ENCODE peak calls at places on chromosomes 11 and 22, in five cellular contexts. One of them, this sample, is unnamed.

GRCh38 chr11:84958295-84958694 is 668.8 kb downstream of the DLG2 start:
- DNase-seq in CD8-positive, alpha-beta T cell: no peak
- DNase-seq in endodermal cell: no peak
- DNase-seq in fibroblast of lung: no peak
- DNase-seq in astrocyte of the spinal cord: no peak
- DNase-seq in this sample: no peak

GRCh38 chr22:45777046-45777851 is 105.6 kb downstream of the ATXN10 start:
- DNase-seq in CD8-positive, alpha-beta T cell: no peak
- DNase-seq in fibroblast of lung: peak
- DNase-seq in astrocyte of the spinal cord: peak
- DNase-seq in endodermal cell: no peak
- DNase-seq in this sample: no peak

GRCh38 chr11:11391796-11392195 is 38.7 kb upstream of the CSNK2A3 start:
- DNase-seq in CD8-positive, alpha-beta T cell: no peak
- DNase-seq in endodermal cell: no peak
- DNase-seq in astrocyte of the spinal cord: peak
- DNase-seq in fibroblast of lung: peak
- DNase-seq in this sample: no peak

GRCh38 chr22:33699176-33699575 is 221.1 kb downstream of the LARGE1 start:
- DNase-seq in fibroblast of lung: no peak
- DNase-seq in endodermal cell: no peak
- DNase-seq in CD8-positive, alpha-beta T cell: no peak
- DNase-seq in astrocyte of the spinal cord: no peak
- DNase-seq in this sample: no peak

GRCh38 chr11:11519184-11519583 is 102.6 kb downstream of the GALNT18 start:
- DNase-seq in astrocyte of the spinal cord: no peak
- DNase-seq in fibroblast of lung: no peak
- DNase-seq in CD8-positive, alpha-beta T cell: no peak
- DNase-seq in endodermal cell: peak
- DNase-seq in this sample: no peak

GRCh38 chr11:7677071-7677470 is 3.8 kb upstream of the CYB5R2 start:
- DNase-seq in fibroblast of lung: no peak
- DNase-seq in CD8-positive, alpha-beta T cell: no peak
- DNase-seq in astrocyte of the spinal cord: peak
- DNase-seq in endodermal cell: no peak
- DNase-seq in this sample: no peak

GRCh38 chr11:126655807-126656128 is 300.3 kb downstream of the ST3GAL4 start:
- DNase-seq in CD8-positive, alpha-beta T cell: no peak
- DNase-seq in astrocyte of the spinal cord: peak
- DNase-seq in fibroblast of lung: peak
- DNase-seq in endodermal cell: no peak
- DNase-seq in this sample: no peak

GRCh38 chr11:33867566-33867965 is 24.3 kb downstream of the LMO2 start:
- DNase-seq in fibroblast of lung: no peak
- DNase-seq in endodermal cell: no peak
- DNase-seq in CD8-positive, alpha-beta T cell: no peak
- DNase-seq in astrocyte of the spinal cord: no peak
- DNase-seq in this sample: no peak

GRCh38 chr11:2737876-2738275 is 38.1 kb upstream of the KCNQ1OT1 start:
- DNase-seq in astrocyte of the spinal cord: no peak
- DNase-seq in fibroblast of lung: peak
- DNase-seq in CD8-positive, alpha-beta T cell: no peak
- DNase-seq in endodermal cell: no peak
- DNase-seq in this sample: no peak

GRCh38 chr11:67492801-67493547 is 10.1 kb downstream of the AIP start:
- DNase-seq in fibroblast of lung: no peak
- DNase-seq in CD8-positive, alpha-beta T cell: no peak
- DNase-seq in astrocyte of the spinal cord: no peak
- DNase-seq in endodermal cell: peak
- DNase-seq in this sample: no peak

GRCh38 chr22:40051322-40051721 is 56.6 kb downstream of the FAM83F start:
- DNase-seq in CD8-positive, alpha-beta T cell: no peak
- DNase-seq in astrocyte of the spinal cord: no peak
- DNase-seq in fibroblast of lung: no peak
- DNase-seq in endodermal cell: no peak
- DNase-seq in this sample: peak

GRCh38 chr11:14813506-14813905 is 78.5 kb downstream of the CYP2R1 start:
- DNase-seq in CD8-positive, alpha-beta T cell: no peak
- DNase-seq in fibroblast of lung: no peak
- DNase-seq in endodermal cell: no peak
- DNase-seq in astrocyte of the spinal cord: no peak
- DNase-seq in this sample: no peak

GRCh38 chr11:60657880-60658279 is 41.5 kb upstream of the MS4A8 start:
- DNase-seq in endodermal cell: no peak
- DNase-seq in fibroblast of lung: no peak
- DNase-seq in CD8-positive, alpha-beta T cell: no peak
- DNase-seq in astrocyte of the spinal cord: no peak
- DNase-seq in this sample: no peak

GRCh38 chr11:67307545-67308001 is 4.2 kb downstream of the SSH3 start:
- DNase-seq in fibroblast of lung: no peak
- DNase-seq in astrocyte of the spinal cord: no peak
- DNase-seq in endodermal cell: peak
- DNase-seq in CD8-positive, alpha-beta T cell: no peak
- DNase-seq in this sample: no peak

GRCh38 chr22:20221421-20222340 is 46.4 kb downstream of the RTN4R start:
- DNase-seq in CD8-positive, alpha-beta T cell: no peak
- DNase-seq in endodermal cell: no peak
- DNase-seq in astrocyte of the spinal cord: no peak
- DNase-seq in fibroblast of lung: no peak
- DNase-seq in this sample: no peak

GRCh38 chr11:113504071-113504470 is 28.9 kb upstream of the DRD2 start:
- DNase-seq in endodermal cell: no peak
- DNase-seq in astrocyte of the spinal cord: no peak
- DNase-seq in CD8-positive, alpha-beta T cell: no peak
- DNase-seq in fibroblast of lung: no peak
- DNase-seq in this sample: no peak

GRCh38 chr11:17770048-17770652 is 35.6 kb downstream of the KCNC1 start:
- DNase-seq in endodermal cell: peak
- DNase-seq in fibroblast of lung: no peak
- DNase-seq in astrocyte of the spinal cord: no peak
- DNase-seq in CD8-positive, alpha-beta T cell: no peak
- DNase-seq in this sample: peak

GRCh38 chr11:4178813-4179662 is 84.4 kb downstream of the RRM1 start:
- DNase-seq in astrocyte of the spinal cord: no peak
- DNase-seq in endodermal cell: peak
- DNase-seq in CD8-positive, alpha-beta T cell: no peak
- DNase-seq in fibroblast of lung: no peak
- DNase-seq in this sample: no peak

GRCh38 chr11:20162340-20162739 is 2.1 kb upstream of the DBX1 start:
- DNase-seq in astrocyte of the spinal cord: no peak
- DNase-seq in fibroblast of lung: no peak
- DNase-seq in endodermal cell: peak
- DNase-seq in CD8-positive, alpha-beta T cell: no peak
- DNase-seq in this sample: no peak

GRCh38 chr11:90134420-90135003 is at the start of gene NAALAD2:
- DNase-seq in astrocyte of the spinal cord: peak
- DNase-seq in CD8-positive, alpha-beta T cell: no peak
- DNase-seq in endodermal cell: peak
- DNase-seq in fibroblast of lung: peak
- DNase-seq in this sample: no peak

GRCh38 chr11:75342966-75343870 is 8.2 kb downstream of the ARRB1 start:
- DNase-seq in fibroblast of lung: no peak
- DNase-seq in endodermal cell: peak
- DNase-seq in CD8-positive, alpha-beta T cell: no peak
- DNase-seq in astrocyte of the spinal cord: no peak
- DNase-seq in this sample: no peak

GRCh38 chr22:45503816-45504702 is 1.4 kb downstream of the FBLN1 start:
- DNase-seq in endodermal cell: peak
- DNase-seq in CD8-positive, alpha-beta T cell: no peak
- DNase-seq in fibroblast of lung: peak
- DNase-seq in astrocyte of the spinal cord: peak
- DNase-seq in this sample: no peak

GRCh38 chr11:27934830-27935145 is 173.2 kb downstream of the KIF18A start:
- DNase-seq in CD8-positive, alpha-beta T cell: no peak
- DNase-seq in astrocyte of the spinal cord: peak
- DNase-seq in endodermal cell: no peak
- DNase-seq in fibroblast of lung: peak
- DNase-seq in this sample: no peak

GRCh38 chr22:20422271-20422958 is 15.2 kb downstream of the SCARF2 start:
- DNase-seq in CD8-positive, alpha-beta T cell: no peak
- DNase-seq in fibroblast of lung: peak
- DNase-seq in endodermal cell: no peak
- DNase-seq in astrocyte of the spinal cord: peak
- DNase-seq in this sample: peak

GRCh38 chr22:19806213-19807160 is 45.9 kb downstream of the TBX1 start:
- DNase-seq in CD8-positive, alpha-beta T cell: no peak
- DNase-seq in fibroblast of lung: peak
- DNase-seq in endodermal cell: peak
- DNase-seq in astrocyte of the spinal cord: no peak
- DNase-seq in this sample: no peak

GRCh38 chr11:120255519-120255866 is 15.6 kb downstream of the POU2F3 start:
- DNase-seq in CD8-positive, alpha-beta T cell: no peak
- DNase-seq in astrocyte of the spinal cord: no peak
- DNase-seq in fibroblast of lung: no peak
- DNase-seq in endodermal cell: peak
- DNase-seq in this sample: no peak

GRCh38 chr22:47854680-47855079 is 1092.2 kb downstream of the TBC1D22A start:
- DNase-seq in CD8-positive, alpha-beta T cell: no peak
- DNase-seq in fibroblast of lung: no peak
- DNase-seq in astrocyte of the spinal cord: no peak
- DNase-seq in endodermal cell: no peak
- DNase-seq in this sample: no peak

GRCh38 chr22:47858773-47859306 is 1096.4 kb downstream of the TBC1D22A start:
- DNase-seq in fibroblast of lung: no peak
- DNase-seq in CD8-positive, alpha-beta T cell: no peak
- DNase-seq in astrocyte of the spinal cord: no peak
- DNase-seq in endodermal cell: no peak
- DNase-seq in this sample: no peak

GRCh38 chr22:47850644-47851151 is 1088.2 kb downstream of the TBC1D22A start:
- DNase-seq in endodermal cell: no peak
- DNase-seq in fibroblast of lung: no peak
- DNase-seq in CD8-positive, alpha-beta T cell: no peak
- DNase-seq in astrocyte of the spinal cord: peak
- DNase-seq in this sample: no peak

GRCh38 chr22:47851586-47851985 is 1089.1 kb downstream of the TBC1D22A start:
- DNase-seq in endodermal cell: no peak
- DNase-seq in CD8-positive, alpha-beta T cell: no peak
- DNase-seq in astrocyte of the spinal cord: no peak
- DNase-seq in fibroblast of lung: no peak
- DNase-seq in this sample: no peak

GRCh38 chr22:47854226-47854625 is 1091.8 kb downstream of the TBC1D22A start:
- DNase-seq in fibroblast of lung: no peak
- DNase-seq in endodermal cell: no peak
- DNase-seq in astrocyte of the spinal cord: no peak
- DNase-seq in CD8-positive, alpha-beta T cell: no peak
- DNase-seq in this sample: no peak
- H3K4me3 ChIP-seq in fibroblast of lung: no peak
- H3K4me3 ChIP-seq in endodermal cell: no peak
- H3K4me3 ChIP-seq in astrocyte of the spinal cord: no peak
- H3K4me3 ChIP-seq in CD8-positive, alpha-beta T cell: no peak
- H3K4me3 ChIP-seq in this sample: no peak

GRCh38 chr22:29605236-29605850 is 1.9 kb downstream of the NF2 start:
- DNase-seq in fibroblast of lung: no peak
- DNase-seq in CD8-positive, alpha-beta T cell: no peak
- DNase-seq in endodermal cell: no peak
- DNase-seq in astrocyte of the spinal cord: no peak
- DNase-seq in this sample: no peak
- H3K4me3 ChIP-seq in fibroblast of lung: peak
- H3K4me3 ChIP-seq in CD8-positive, alpha-beta T cell: peak
- H3K4me3 ChIP-seq in endodermal cell: peak
- H3K4me3 ChIP-seq in astrocyte of the spinal cord: peak
- H3K4me3 ChIP-seq in this sample: no peak

GRCh38 chr22:37419370-37419915 is 7.8 kb downstream of the ELFN2 start:
- DNase-seq in endodermal cell: no peak
- DNase-seq in astrocyte of the spinal cord: no peak
- DNase-seq in CD8-positive, alpha-beta T cell: no peak
- DNase-seq in fibroblast of lung: no peak
- DNase-seq in this sample: no peak
- H3K4me3 ChIP-seq in endodermal cell: no peak
- H3K4me3 ChIP-seq in astrocyte of the spinal cord: no peak
- H3K4me3 ChIP-seq in CD8-positive, alpha-beta T cell: peak
- H3K4me3 ChIP-seq in fibroblast of lung: no peak
- H3K4me3 ChIP-seq in this sample: no peak

GRCh38 chr11:83684071-83684470 is 397.9 kb upstream of the CCDC90B start:
- DNase-seq in fibroblast of lung: no peak
- DNase-seq in CD8-positive, alpha-beta T cell: no peak
- DNase-seq in astrocyte of the spinal cord: no peak
- DNase-seq in endodermal cell: no peak
- DNase-seq in this sample: no peak

GRCh38 chr11:83682645-83682973 is 396.4 kb upstream of the CCDC90B start:
- DNase-seq in CD8-positive, alpha-beta T cell: no peak
- DNase-seq in fibroblast of lung: no peak
- DNase-seq in astrocyte of the spinal cord: no peak
- DNase-seq in endodermal cell: no peak
- DNase-seq in this sample: no peak

GRCh38 chr11:83680351-83680750 is 394.2 kb upstream of the CCDC90B start:
- DNase-seq in endodermal cell: no peak
- DNase-seq in astrocyte of the spinal cord: no peak
- DNase-seq in fibroblast of lung: no peak
- DNase-seq in CD8-positive, alpha-beta T cell: no peak
- DNase-seq in this sample: no peak

GRCh38 chr11:83681045-83681781 is 395.0 kb upstream of the CCDC90B start:
- DNase-seq in astrocyte of the spinal cord: no peak
- DNase-seq in endodermal cell: no peak
- DNase-seq in fibroblast of lung: no peak
- DNase-seq in CD8-positive, alpha-beta T cell: no peak
- DNase-seq in this sample: no peak

DNA sequence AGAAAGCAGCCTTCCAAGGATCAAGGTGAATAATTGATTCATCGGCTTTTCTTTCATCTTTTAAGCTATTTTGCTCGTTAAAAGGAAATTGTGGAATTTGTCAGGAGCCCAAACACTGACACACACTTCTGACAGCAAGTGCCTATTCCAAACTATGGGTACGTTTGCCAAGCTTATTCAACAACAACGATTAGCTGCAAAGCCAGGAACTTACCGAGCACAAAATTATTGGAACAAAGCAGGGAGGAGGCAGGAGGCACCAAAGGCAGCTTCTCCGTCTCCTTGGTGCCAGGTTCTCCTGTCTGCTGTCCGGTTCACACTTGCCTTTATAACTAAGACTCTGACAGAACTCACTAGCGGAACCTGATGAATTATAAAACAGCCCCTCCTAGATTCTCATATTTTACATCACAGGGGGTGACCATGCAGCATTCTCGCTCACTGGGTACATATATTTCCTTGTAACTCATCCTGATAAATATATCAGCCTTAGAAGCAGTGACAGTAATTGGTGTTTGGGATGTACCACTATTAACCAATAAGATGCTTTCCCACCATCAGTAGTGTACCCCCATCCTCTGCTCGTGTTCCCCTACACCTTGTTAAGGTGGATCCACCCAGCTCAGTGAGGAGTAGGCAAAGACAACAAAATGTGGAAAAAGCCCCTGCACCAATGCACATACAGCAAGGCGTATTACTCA is 395.9 kb upstream of the CCDC90B start:
- DNase-seq in fibroblast of lung: no peak
- DNase-seq in endodermal cell: no peak
- DNase-seq in CD8-positive, alpha-beta T cell: no peak
- DNase-seq in astrocyte of the spinal cord: no peak
- DNase-seq in this sample: no peak
- H3K4me3 ChIP-seq in fibroblast of lung: no peak
- H3K4me3 ChIP-seq in endodermal cell: no peak
- H3K4me3 ChIP-seq in CD8-positive, alpha-beta T cell: no peak
- H3K4me3 ChIP-seq in astrocyte of the spinal cord: no peak
- H3K4me3 ChIP-seq in this sample: no peak

This sample was measured in Jurkat, Clone E6-1.